ENCODE peak calls at places on chromosomes 6 and 20, in eight cellular contexts. One of them, this sample, is unnamed.

GRCh38 chr6:32108094-32108627 is 977 bp downstream of the TNXB start:
- DNase-seq in NCI-H82: no peak
- DNase-seq in heart left ventricle: peak; percentile 81
- DNase-seq in GM13977: no peak
- DNase-seq in Daoy: peak; percentile 61
- DNase-seq in epithelial cell of prostate: no peak
- DNase-seq in tibial nerve: peak; percentile 72
- DNase-seq in small intestine: peak; percentile 37
- DNase-seq in this sample: no peak

GRCh38 chr20:63309261-63310071 is 16.5 kb downstream of the COL20A1 start:
- DNase-seq in NCI-H82: peak; percentile 61
- DNase-seq in GM13977: peak; percentile 76
- DNase-seq in tibial nerve: no peak
- DNase-seq in heart left ventricle: peak; percentile 50
- DNase-seq in small intestine: peak; percentile 8
- DNase-seq in epithelial cell of prostate: no peak
- DNase-seq in Daoy: peak; percentile 62
- DNase-seq in this sample: no peak

GRCh38 chr6:142002825-142003405 is 129.8 kb upstream of the GJE1 start:
- DNase-seq in small intestine: no peak
- DNase-seq in tibial nerve: no peak
- DNase-seq in GM13977: no peak
- DNase-seq in epithelial cell of prostate: no peak
- DNase-seq in heart left ventricle: no peak
- DNase-seq in Daoy: no peak
- DNase-seq in NCI-H82: no peak
- DNase-seq in this sample: no peak

GRCh38 chr6:148445620-148446019 is 103.0 kb downstream of the SASH1 start:
- DNase-seq in tibial nerve: no peak
- DNase-seq in NCI-H82: no peak
- DNase-seq in GM13977: no peak
- DNase-seq in heart left ventricle: no peak
- DNase-seq in small intestine: no peak
- DNase-seq in epithelial cell of prostate: no peak
- DNase-seq in Daoy: peak; percentile 82
- DNase-seq in this sample: peak; percentile 90

GRCh38 chr6:111992851-111993250 is 61.1 kb upstream of the CCN6 start:
- DNase-seq in NCI-H82: peak; percentile 22
- DNase-seq in epithelial cell of prostate: no peak
- DNase-seq in small intestine: peak; percentile 27
- DNase-seq in GM13977: no peak
- DNase-seq in tibial nerve: no peak
- DNase-seq in Daoy: peak; percentile 70
- DNase-seq in heart left ventricle: no peak
- DNase-seq in this sample: peak; percentile 78

GRCh38 chr6:125275779-125276178 is 26.0 kb downstream of the HDDC2 start:
- DNase-seq in GM13977: no peak
- DNase-seq in heart left ventricle: no peak
- DNase-seq in small intestine: no peak
- DNase-seq in tibial nerve: no peak
- DNase-seq in Daoy: no peak
- DNase-seq in NCI-H82: no peak
- DNase-seq in epithelial cell of prostate: no peak
- DNase-seq in this sample: no peak

GRCh38 chr20:50600281-50600895 is 90.2 kb downstream of the PTPN1 start:
- DNase-seq in NCI-H82: no peak
- DNase-seq in GM13977: no peak
- DNase-seq in small intestine: no peak
- DNase-seq in tibial nerve: no peak
- DNase-seq in epithelial cell of prostate: no peak
- DNase-seq in heart left ventricle: no peak
- DNase-seq in Daoy: no peak
- DNase-seq in this sample: no peak

GRCh38 chr20:56422131-56422823 is 10.2 kb downstream of the CASS4 start:
- DNase-seq in Daoy: peak; percentile 81
- DNase-seq in tibial nerve: no peak
- DNase-seq in epithelial cell of prostate: no peak
- DNase-seq in NCI-H82: no peak
- DNase-seq in GM13977: no peak
- DNase-seq in small intestine: no peak
- DNase-seq in heart left ventricle: peak; percentile 14
- DNase-seq in this sample: peak; percentile 84

GRCh38 chr6:141541766-141542324 is 590.9 kb upstream of the GJE1 start:
- DNase-seq in GM13977: no peak
- DNase-seq in NCI-H82: no peak
- DNase-seq in heart left ventricle: no peak
- DNase-seq in small intestine: no peak
- DNase-seq in Daoy: no peak
- DNase-seq in epithelial cell of prostate: no peak
- DNase-seq in tibial nerve: no peak
- DNase-seq in this sample: no peak

GRCh38 chr6:125114248-125114858 is 39.2 kb upstream of the TPD52L1 start:
- DNase-seq in tibial nerve: peak; percentile 67
- DNase-seq in heart left ventricle: no peak
- DNase-seq in small intestine: peak; percentile 64
- DNase-seq in GM13977: peak; percentile 28
- DNase-seq in Daoy: peak; percentile 35
- DNase-seq in NCI-H82: peak; percentile 83
- DNase-seq in epithelial cell of prostate: no peak
- DNase-seq in this sample: peak; percentile 10

GRCh38 chr20:59774204-59774641 is 159.2 kb downstream of the SYCP2 start:
- DNase-seq in NCI-H82: no peak
- DNase-seq in epithelial cell of prostate: no peak
- DNase-seq in small intestine: no peak
- DNase-seq in tibial nerve: no peak
- DNase-seq in heart left ventricle: peak; percentile 3
- DNase-seq in Daoy: no peak
- DNase-seq in GM13977: no peak
- DNase-seq in this sample: no peak

GRCh38 chr20:39524371-39524911 is 562.3 kb downstream of the DHX35 start:
- DNase-seq in GM13977: no peak
- DNase-seq in tibial nerve: no peak
- DNase-seq in NCI-H82: no peak
- DNase-seq in heart left ventricle: no peak
- DNase-seq in small intestine: no peak
- DNase-seq in epithelial cell of prostate: peak; percentile 41
- DNase-seq in Daoy: no peak
- DNase-seq in this sample: peak; percentile 38

GRCh38 chr6:134707342-134707982 is 242.4 kb downstream of the ALDH8A1 start:
- DNase-seq in GM13977: no peak
- DNase-seq in NCI-H82: peak; percentile 92
- DNase-seq in tibial nerve: no peak
- DNase-seq in Daoy: peak; percentile 17
- DNase-seq in small intestine: peak; percentile 97
- DNase-seq in epithelial cell of prostate: no peak
- DNase-seq in heart left ventricle: no peak
- DNase-seq in this sample: peak; percentile 20

GRCh38 chr6:24925661-24926060 is 10.1 kb downstream of the RIPOR2 start:
- DNase-seq in NCI-H82: no peak
- DNase-seq in Daoy: no peak
- DNase-seq in heart left ventricle: no peak
- DNase-seq in tibial nerve: no peak
- DNase-seq in epithelial cell of prostate: no peak
- DNase-seq in GM13977: no peak
- DNase-seq in small intestine: no peak
- DNase-seq in this sample: no peak

GRCh38 chr20:35339007-35339406 is 46.8 kb upstream of the FAM83C start:
- DNase-seq in epithelial cell of prostate: no peak
- DNase-seq in heart left ventricle: no peak
- DNase-seq in tibial nerve: no peak
- DNase-seq in small intestine: no peak
- DNase-seq in GM13977: no peak
- DNase-seq in Daoy: peak; percentile 77
- DNase-seq in NCI-H82: peak; percentile 26
- DNase-seq in this sample: peak; percentile 96

GRCh38 chr6:135440087-135440792 is 57.3 kb downstream of the AHI1 start:
- DNase-seq in tibial nerve: no peak
- DNase-seq in GM13977: peak; percentile 15
- DNase-seq in small intestine: no peak
- DNase-seq in heart left ventricle: no peak
- DNase-seq in Daoy: no peak
- DNase-seq in epithelial cell of prostate: no peak
- DNase-seq in NCI-H82: no peak
- DNase-seq in this sample: peak; percentile 12

GRCh38 chr6:82248233-82248735 is 740 bp upstream of the IBTK start:
- DNase-seq in Daoy: peak; percentile 60
- DNase-seq in small intestine: peak; percentile 73
- DNase-seq in epithelial cell of prostate: peak; percentile 90
- DNase-seq in tibial nerve: no peak
- DNase-seq in NCI-H82: no peak
- DNase-seq in GM13977: peak; percentile 44
- DNase-seq in heart left ventricle: no peak
- DNase-seq in this sample: peak; percentile 58

GRCh38 chr6:43368517-43369160 is 808 bp downstream of the ZNF318 start:
- DNase-seq in Daoy: peak; percentile 59
- DNase-seq in epithelial cell of prostate: no peak
- DNase-seq in small intestine: peak; percentile 55
- DNase-seq in GM13977: peak; percentile 27
- DNase-seq in tibial nerve: no peak
- DNase-seq in NCI-H82: peak; percentile 71
- DNase-seq in heart left ventricle: peak; percentile 62
- DNase-seq in this sample: no peak

GRCh38 chr6:148364056-148364844 is 21.6 kb downstream of the SASH1 start:
- DNase-seq in small intestine: no peak
- DNase-seq in heart left ventricle: no peak
- DNase-seq in Daoy: peak; percentile 49
- DNase-seq in GM13977: no peak
- DNase-seq in tibial nerve: no peak
- DNase-seq in epithelial cell of prostate: no peak
- DNase-seq in NCI-H82: no peak
- DNase-seq in this sample: peak; percentile 90

GRCh38 chr20:25549866-25550477 is 35.4 kb downstream of the NINL start:
- DNase-seq in epithelial cell of prostate: no peak
- DNase-seq in tibial nerve: no peak
- DNase-seq in Daoy: no peak
- DNase-seq in heart left ventricle: no peak
- DNase-seq in GM13977: no peak
- DNase-seq in NCI-H82: peak; percentile 16
- DNase-seq in small intestine: no peak
- DNase-seq in this sample: no peak

GRCh38 chr6:20652691-20653479 is 118.6 kb downstream of the CDKAL1 start:
- DNase-seq in tibial nerve: no peak
- DNase-seq in GM13977: no peak
- DNase-seq in heart left ventricle: no peak
- DNase-seq in NCI-H82: no peak
- DNase-seq in epithelial cell of prostate: peak; percentile 44
- DNase-seq in small intestine: peak; percentile 45
- DNase-seq in Daoy: no peak
- DNase-seq in this sample: no peak

GRCh38 chr20:45890077-45890996 is 671 bp downstream of the NEURL2 start:
- DNase-seq in epithelial cell of prostate: no peak
- DNase-seq in NCI-H82: peak; percentile 94
- DNase-seq in Daoy: peak; percentile 84
- DNase-seq in small intestine: peak; percentile 74
- DNase-seq in heart left ventricle: peak; percentile 85
- DNase-seq in GM13977: peak; percentile 73
- DNase-seq in tibial nerve: peak; percentile 74
- DNase-seq in this sample: no peak

GRCh38 chr6:14353263-14353662 is 235.7 kb downstream of the CD83 start:
- DNase-seq in GM13977: no peak
- DNase-seq in NCI-H82: no peak
- DNase-seq in small intestine: no peak
- DNase-seq in epithelial cell of prostate: no peak
- DNase-seq in Daoy: no peak
- DNase-seq in tibial nerve: no peak
- DNase-seq in heart left ventricle: no peak
- DNase-seq in this sample: no peak

GRCh38 chr6:89789980-89790379 is 29.6 kb downstream of the MDN1 start:
- DNase-seq in Daoy: no peak
- DNase-seq in small intestine: peak; percentile 13
- DNase-seq in tibial nerve: no peak
- DNase-seq in epithelial cell of prostate: no peak
- DNase-seq in NCI-H82: no peak
- DNase-seq in GM13977: no peak
- DNase-seq in heart left ventricle: no peak
- DNase-seq in this sample: no peak

GRCh38 chr6:113047148-113047547 is 700.0 kb downstream of the RFPL4B start:
- DNase-seq in Daoy: peak; percentile 48
- DNase-seq in small intestine: no peak
- DNase-seq in GM13977: no peak
- DNase-seq in NCI-H82: no peak
- DNase-seq in heart left ventricle: no peak
- DNase-seq in epithelial cell of prostate: no peak
- DNase-seq in tibial nerve: no peak
- DNase-seq in this sample: peak; percentile 69

GRCh38 chr6:148727104-148727503 is 19.7 kb upstream of the UST start:
- DNase-seq in heart left ventricle: no peak
- DNase-seq in small intestine: no peak
- DNase-seq in Daoy: no peak
- DNase-seq in tibial nerve: no peak
- DNase-seq in epithelial cell of prostate: no peak
- DNase-seq in GM13977: no peak
- DNase-seq in NCI-H82: no peak
- DNase-seq in this sample: no peak

GRCh38 chr6:32226434-32226833 is 2.6 kb upstream of the NOTCH4 start:
- DNase-seq in heart left ventricle: no peak
- DNase-seq in NCI-H82: no peak
- DNase-seq in tibial nerve: no peak
- DNase-seq in Daoy: no peak
- DNase-seq in GM13977: no peak
- DNase-seq in epithelial cell of prostate: no peak
- DNase-seq in small intestine: no peak
- DNase-seq in this sample: no peak

This sample was measured in HT1080.